ENCODE peak calls at places on chromosome 22, in seven cellular contexts. S, Z, E, X, L, T and J are unnamed samples. For H3K36me3, the result is how much of the 10 kb centered on the place peaks cover.

GRCh38 chr22:35630891-35631290 is 13.8 kb upstream of the MB start:
- DNase-seq in S (no peak), Z (no peak), E (no peak), X (no peak), L (no peak), T (no peak), J (no peak)

GRCh38 chr22:26466196-26466595 is 17.4 kb downstream of the HPS4 start:
- DNase-seq in S (no peak), Z (no peak), E (no peak), X (peak), L (no peak), T (no peak), J (no peak)

GRCh38 chr22:36787594-36787993 is 11.7 kb upstream of the IFT27 start:
- DNase-seq in S (no peak), Z (no peak), E (no peak), X (no peak), L (no peak), T (no peak), J (no peak)

GRCh38 chr22:39558254-39558727 is 12.3 kb upstream of the CACNA1I start:
- DNase-seq in S (no peak), Z (no peak), E (no peak), X (no peak), L (no peak), T (no peak), J (no peak)

GRCh38 chr22:25334091-25334490 is 114.7 kb downstream of the CRYBB2 start:
- DNase-seq in S (peak), Z (no peak), E (peak), X (peak), L (peak), T (no peak), J (peak)

GRCh38 chr22:27115816-27116256 is 458.4 kb downstream of the MIAT start:
- DNase-seq in S (peak), Z (no peak), E (peak), X (no peak), L (no peak), T (no peak), J (no peak)

GRCh38 chr22:24985824-24986214 is 33.3 kb downstream of the KIAA1671 start:
- DNase-seq in S (no peak), Z (no peak), E (peak), X (no peak), L (no peak), T (peak), J (peak)

GRCh38 chr22:46371623-46372226 is 36.2 kb downstream of the TRMU start:
- DNase-seq in S (no peak), Z (no peak), E (no peak), X (no peak), L (no peak), T (no peak), J (no peak)

GRCh38 chr22:27761036-27761435 is 40.5 kb downstream of the MN1 start:
- DNase-seq in S (no peak), Z (no peak), E (no peak), X (no peak), L (no peak), T (no peak), J (no peak)

GRCh38 chr22:25076281-25076680 is 123.4 kb upstream of the CRYBB3 start:
- DNase-seq in S (no peak), Z (no peak), E (no peak), X (no peak), L (no peak), T (no peak), J (no peak)

GRCh38 chr22:26398741-26399153 is 30.3 kb upstream of the ASPHD2 start:
- DNase-seq in S (peak), Z (no peak), E (peak), X (peak), L (no peak), T (no peak), J (peak)

GRCh38 chr22:23692598-23693291 is 1.9 kb downstream of the RGL4 start:
- DNase-seq in S (no peak), Z (no peak), E (no peak), X (no peak), L (no peak), T (no peak), J (no peak)

GRCh38 chr22:25564979-25565677 is 653 bp downstream of the GRK3 start:
- DNase-seq in S (no peak), Z (no peak), E (peak), X (peak), L (peak), T (no peak), J (peak)

GRCh38 chr22:42869463-42869862 is 12.4 kb upstream of the ARFGAP3 start:
- DNase-seq in S (no peak), Z (no peak), E (no peak), X (no peak), L (no peak), T (no peak), J (no peak)

GRCh38 chr22:46587067-46587471 is 33.1 kb upstream of the GRAMD4 start:
- DNase-seq in S (no peak), Z (no peak), E (no peak), X (no peak), L (no peak), T (no peak), J (no peak)

GRCh38 chr22:39415506-39415905 is 15.9 kb downstream of the TAB1 start:
- DNase-seq in S (no peak), Z (no peak), E (no peak), X (no peak), L (peak), T (no peak), J (no peak)

GRCh38 chr22:36197065-36197440 is 4.6 kb downstream of the APOL4 start:
- DNase-seq in S (no peak), Z (no peak), E (no peak), X (peak), L (no peak), T (no peak), J (peak)

GRCh38 chr22:36282078-36282831 is 29.3 kb downstream of the APOL1 start:
- DNase-seq in S (no peak), Z (no peak), E (no peak), X (no peak), L (no peak), T (no peak), J (no peak)

GRCh38 chr22:44402196-44403111 is 89.7 kb upstream of the SHISAL1 start:
- DNase-seq in S (no peak), Z (no peak), E (no peak), X (no peak), L (peak), T (peak), J (no peak)

GRCh38 chr22:35587447-35587870 is 29.7 kb downstream of the MB start:
- DNase-seq in S (no peak), Z (no peak), E (no peak), X (peak), L (no peak), T (no peak), J (peak)

GRCh38 chr22:30649430-30650007 is 13.9 kb downstream of the SLC35E4 start:
- DNase-seq in S (peak), Z (peak), E (peak), X (peak), L (no peak), T (no peak), J (no peak)
- TF ChIP-seq CTCF in S (peak), Z (no peak), E (peak), X (no peak), L (no peak), T (peak), J (no peak)

GRCh38 chr22:19398206-19398605 is 33.3 kb downstream of the HIRA start:
- DNase-seq in S (no peak), Z (no peak), E (no peak), X (no peak), L (no peak), T (no peak), J (no peak)
- H3K36me3 ChIP-seq in S (under half), Z (under half), E (under half), X (under half), L (under half), T (half or more), J (under half)

DNA sequence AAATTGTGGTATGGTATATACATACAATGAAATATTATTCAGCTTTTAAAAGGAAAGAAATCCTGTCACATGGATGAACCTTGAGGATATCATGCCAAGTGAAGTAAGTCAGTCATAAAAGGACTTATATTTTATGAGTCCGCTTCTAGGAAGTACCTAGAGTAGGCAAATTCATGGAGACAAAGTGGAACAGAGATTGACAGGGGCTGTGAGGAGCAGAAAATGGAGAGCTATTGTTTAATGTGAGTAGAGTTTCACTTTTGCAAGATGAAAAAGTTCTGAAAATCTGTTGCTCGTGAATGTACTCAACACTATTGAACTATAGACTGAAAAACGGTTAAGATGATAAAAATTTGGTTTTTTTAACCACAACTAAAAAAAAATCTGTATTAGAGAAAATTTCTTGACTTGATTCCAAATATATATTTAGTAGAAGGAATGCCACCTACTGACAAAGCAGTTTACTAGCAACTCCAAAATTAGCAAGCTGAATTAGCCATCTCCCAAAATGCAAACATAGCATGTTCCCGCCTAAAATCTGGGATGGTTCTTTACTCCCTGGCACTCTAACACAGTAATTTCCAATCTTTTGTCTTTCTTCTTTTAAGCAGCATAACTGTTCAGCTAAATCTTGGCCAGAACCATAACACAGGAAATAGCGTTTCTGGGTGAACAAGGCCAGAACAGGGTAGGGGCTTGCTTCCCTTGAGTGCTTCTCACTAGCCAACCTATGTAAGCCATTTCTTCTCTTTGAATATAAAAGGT is 1.5 kb downstream of the UFD1 start:
- DNase-seq in S (no peak), Z (no peak), E (no peak), X (no peak), L (no peak), T (no peak), J (no peak)
- TF ChIP-seq CTCF in S (no peak), Z (no peak), E (no peak), X (no peak), L (peak), T (peak), J (no peak)

DNA sequence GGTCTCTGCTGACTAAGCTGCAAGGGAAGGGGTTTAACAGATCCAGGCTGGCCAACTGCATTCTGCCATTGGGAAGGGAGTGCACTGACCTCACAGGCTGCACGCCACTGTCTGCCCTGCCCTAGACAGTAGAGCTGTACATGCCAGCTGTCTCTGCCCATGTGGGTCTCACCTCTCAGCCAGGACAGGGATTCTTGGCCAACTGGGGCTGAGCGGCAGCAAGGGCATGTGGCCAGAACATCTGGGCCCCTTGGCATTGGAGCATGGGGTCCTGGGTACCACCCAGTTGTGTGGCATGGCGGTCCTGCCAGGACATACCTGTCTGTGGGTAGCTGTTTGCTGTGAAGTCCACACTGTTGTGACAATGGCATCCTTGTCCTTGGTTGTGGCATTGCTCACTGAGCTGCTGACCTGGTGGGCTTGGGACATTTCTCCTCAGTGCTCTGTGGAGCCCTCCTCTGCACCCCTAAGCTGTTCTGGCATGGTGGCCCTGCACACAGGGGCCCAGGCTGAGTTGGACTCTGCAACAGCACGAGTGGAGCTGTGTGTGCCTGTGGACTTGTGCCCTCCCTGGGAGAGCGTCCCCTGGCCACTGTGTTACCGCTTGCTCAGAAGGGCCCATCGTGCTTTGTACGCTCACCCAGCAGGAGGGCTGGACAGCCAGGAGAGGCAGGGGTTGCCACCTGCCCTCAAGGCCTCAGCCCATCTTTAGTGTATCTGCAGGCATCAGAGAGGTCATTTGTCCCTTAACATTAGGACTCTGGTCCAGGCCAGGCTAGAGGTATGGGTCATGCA is 46.7 kb downstream of the MED15 start:
- DNase-seq in S (no peak), Z (no peak), E (no peak), X (no peak), L (no peak), T (no peak), J (no peak)
- H3K36me3 ChIP-seq in S (under half), Z (under half), E (under half), X (under half), L (under half), T (half or more), J (half or more)

DNA sequence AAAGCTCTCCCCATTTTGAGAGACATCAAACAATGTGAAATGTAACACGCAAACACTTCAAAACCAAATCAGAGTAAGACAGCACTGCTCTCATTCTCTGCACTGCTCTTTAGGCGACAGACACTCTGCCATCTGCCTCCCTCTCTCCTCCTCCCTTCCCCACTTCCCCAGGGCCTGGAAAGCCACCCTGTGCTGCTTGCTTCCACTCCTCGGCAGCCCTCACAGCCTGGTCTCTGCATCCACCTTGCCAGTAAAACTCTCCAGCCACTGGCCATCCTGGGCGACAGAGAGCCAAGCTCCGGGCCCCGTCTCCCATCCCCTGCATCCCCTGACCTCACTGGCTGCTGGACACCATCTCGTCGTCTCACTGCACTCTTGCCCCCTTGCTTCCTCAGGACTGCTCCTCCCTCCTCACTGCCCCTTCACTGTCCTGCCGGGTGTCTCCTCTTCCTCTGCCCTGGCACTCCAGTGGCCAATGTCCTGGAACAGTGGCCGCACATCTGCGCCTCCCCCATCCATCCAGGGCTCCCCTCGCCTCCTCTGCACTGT is 800.5 kb downstream of the BRD1 start:
- DNase-seq in S (no peak), Z (no peak), E (no peak), X (no peak), L (peak), T (peak), J (no peak)
- TF ChIP-seq CTCF in S (no peak), Z (no peak), E (no peak), X (no peak), L (no peak), T (no peak), J (no peak)

GRCh38 chr22:29040385-29041275 is 21.0 kb downstream of the C22orf31 start:
- DNase-seq in S (peak), Z (peak), E (peak), X (no peak), L (no peak), T (no peak), J (peak)

GRCh38 chr22:29044657-29045176 is 16.9 kb downstream of the C22orf31 start:
- DNase-seq in S (no peak), Z (no peak), E (peak), X (no peak), L (peak), T (no peak), J (no peak)

GRCh38 chr22:29041408-29041807 is 20.2 kb downstream of the C22orf31 start:
- DNase-seq in S (no peak), Z (no peak), E (no peak), X (no peak), L (no peak), T (no peak), J (no peak)

GRCh38 chr22:29039148-29039547 is 22.5 kb downstream of the C22orf31 start:
- DNase-seq in S (no peak), Z (no peak), E (no peak), X (no peak), L (no peak), T (no peak), J (no peak)

GRCh38 chr22:29043906-29044575 is 17.6 kb downstream of the C22orf31 start:
- DNase-seq in S (no peak), Z (no peak), E (peak), X (no peak), L (no peak), T (no peak), J (no peak)
- H3K36me3 ChIP-seq in S (under half), Z (under half), E (under half), X (under half), L (under half), T (under half), J (under half)

DNA sequence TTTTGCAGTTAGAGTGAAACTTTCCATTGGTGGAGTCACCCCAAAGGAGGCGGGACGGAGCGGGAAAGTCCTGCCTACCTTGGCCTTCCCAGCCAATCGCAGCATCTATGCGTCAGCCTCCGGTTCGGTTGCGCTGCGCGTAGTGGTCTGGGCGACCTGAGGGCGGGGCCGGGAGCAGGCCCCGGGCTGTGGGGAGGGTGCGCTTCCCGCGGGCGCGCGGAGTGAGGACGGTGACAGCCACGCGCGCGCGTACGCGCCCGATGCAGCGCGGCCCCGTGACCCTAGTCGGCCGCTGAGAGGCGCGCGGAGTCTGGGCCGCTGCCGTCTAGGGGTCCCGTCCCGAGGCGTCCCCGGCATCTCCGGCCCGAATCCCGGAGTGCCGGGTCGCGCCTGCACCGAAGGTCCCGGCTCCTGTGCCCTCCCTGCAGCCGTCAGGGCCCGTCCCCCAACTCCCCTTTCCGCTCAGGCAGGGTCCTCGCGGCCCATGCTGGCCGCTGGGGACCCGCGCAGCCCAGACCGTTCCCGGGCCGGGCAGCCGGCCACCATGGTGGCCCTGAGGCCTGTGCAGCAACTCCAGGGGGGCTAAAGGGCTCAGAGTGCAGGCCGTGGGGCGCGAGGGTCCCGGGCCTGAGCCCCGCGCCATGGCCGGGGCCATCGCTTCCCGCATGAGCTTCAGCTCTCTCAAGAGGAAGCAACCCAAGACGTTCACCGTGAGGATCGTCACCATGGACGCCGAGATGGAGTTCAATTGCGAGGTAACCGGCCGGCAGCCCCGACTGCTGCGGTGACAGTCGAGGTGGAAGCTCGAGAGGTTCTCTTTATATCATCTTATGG is at the start of gene NF2:
- DNase-seq in S (peak), Z (peak), E (peak), X (peak), L (peak), T (peak), J (peak)
- TF ChIP-seq CTCF in S (no peak), Z (no peak), E (no peak), X (peak), L (no peak), T (peak), J (no peak)

DNA sequence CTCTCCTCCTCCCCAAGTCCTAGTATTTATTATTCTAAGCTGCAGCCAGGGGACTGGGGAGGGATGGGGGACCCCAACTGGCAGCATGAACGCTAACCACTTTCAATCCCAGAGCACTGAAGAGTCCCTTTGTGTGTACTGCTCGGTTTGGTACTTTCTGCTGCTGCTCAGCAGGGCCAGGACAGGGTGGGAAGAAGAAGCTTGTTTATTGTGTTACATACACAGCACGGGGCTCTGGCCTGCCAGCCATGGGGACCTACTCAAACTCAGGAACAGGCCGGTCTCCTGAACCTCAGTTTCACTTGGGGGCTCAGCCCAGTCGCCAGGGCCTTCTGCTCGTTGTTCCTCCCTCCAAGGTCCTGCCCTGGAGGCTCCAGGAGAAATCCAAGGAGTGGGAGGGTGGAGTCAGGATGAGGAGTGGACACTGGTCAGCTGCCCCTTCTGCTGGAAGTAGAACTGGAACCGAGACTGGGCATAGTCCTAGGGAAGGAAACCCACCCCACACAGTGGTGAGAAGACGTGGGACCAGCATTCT is 616 bp upstream of the CPT1B start:
- DNase-seq in S (no peak), Z (no peak), E (no peak), X (no peak), L (no peak), T (no peak), J (no peak)
- H3K36me3 ChIP-seq in S (under half), Z (under half), E (under half), X (under half), L (under half), T (under half), J (under half)